ENCODE peak calls at places on chromosomes 6 and 20, in seven cellular contexts. G, N, I, U, J, D and F are unnamed samples. For H3K9me3 and H3K4me1, the result is how much of the 10 kb centered on the place peaks cover.

GRCh38 chr6:20952605-20953004 is 418.3 kb downstream of the CDKAL1 start:
- DNase-seq in N (no peak), U (peak), J (no peak), D (no peak), I (peak), G (no peak), F (no peak)

GRCh38 chr6:133503330-133503729 is 262.2 kb downstream of the EYA4 start:
- DNase-seq in G (no peak), I (no peak), N (no peak), U (peak), J (no peak), D (no peak), F (no peak)

GRCh38 chr6:85997206-85997605 is 354.5 kb upstream of the SYNCRIP start:
- DNase-seq in I (no peak), D (no peak), U (no peak), J (no peak), G (no peak), N (no peak), F (no peak)

GRCh38 chr6:34696189-34696738 is 303 bp downstream of the ILRUN start:
- DNase-seq in I (peak), N (no peak), G (peak), J (no peak), D (peak), U (peak), F (no peak)

GRCh38 chr20:6122873-6123649 is at the start of gene FERMT1:
- DNase-seq in N (no peak), I (peak), D (peak), J (no peak), U (peak), G (peak), F (no peak)

GRCh38 chr20:50303573-50304500 is 113.2 kb downstream of the CEBPB start:
- DNase-seq in G (peak), D (peak), N (no peak), I (peak), J (no peak), U (peak), F (no peak)

GRCh38 chr20:43681468-43681942 is 14.6 kb downstream of the MYBL2 start:
- DNase-seq in J (no peak), G (no peak), I (no peak), U (peak), N (no peak), D (no peak), F (no peak)

GRCh38 chr6:154602708-154603107 is 92.2 kb upstream of the CNKSR3 start:
- DNase-seq in J (no peak), U (no peak), D (no peak), G (no peak), N (no peak), I (no peak), F (no peak)

GRCh38 chr6:150418825-150419594 is 50.2 kb downstream of the IYD start:
- DNase-seq in N (no peak), G (peak), I (peak), U (peak), J (no peak), D (peak), F (no peak)

GRCh38 chr6:150417247-150417646 is 48.4 kb downstream of the IYD start:
- DNase-seq in I (no peak), N (no peak), D (no peak), U (no peak), J (no peak), G (no peak), F (no peak)

GRCh38 chr6:150420428-150420827 is 51.6 kb downstream of the IYD start:
- DNase-seq in G (no peak), I (no peak), U (no peak), N (no peak), D (no peak), J (no peak), F (no peak)

GRCh38 chr6:150416120-150416519 is 47.3 kb downstream of the IYD start:
- DNase-seq in D (no peak), G (no peak), U (no peak), I (no peak), J (no peak), N (no peak), F (no peak)

GRCh38 chr6:150417899-150418824 is 49.4 kb downstream of the IYD start:
- DNase-seq in N (no peak), G (peak), D (no peak), I (peak), U (peak), J (no peak), F (no peak)
- H3K4me3 ChIP-seq in N (peak), G (peak), D (peak), I (no peak), U (peak), J (peak), F (peak)

DNA sequence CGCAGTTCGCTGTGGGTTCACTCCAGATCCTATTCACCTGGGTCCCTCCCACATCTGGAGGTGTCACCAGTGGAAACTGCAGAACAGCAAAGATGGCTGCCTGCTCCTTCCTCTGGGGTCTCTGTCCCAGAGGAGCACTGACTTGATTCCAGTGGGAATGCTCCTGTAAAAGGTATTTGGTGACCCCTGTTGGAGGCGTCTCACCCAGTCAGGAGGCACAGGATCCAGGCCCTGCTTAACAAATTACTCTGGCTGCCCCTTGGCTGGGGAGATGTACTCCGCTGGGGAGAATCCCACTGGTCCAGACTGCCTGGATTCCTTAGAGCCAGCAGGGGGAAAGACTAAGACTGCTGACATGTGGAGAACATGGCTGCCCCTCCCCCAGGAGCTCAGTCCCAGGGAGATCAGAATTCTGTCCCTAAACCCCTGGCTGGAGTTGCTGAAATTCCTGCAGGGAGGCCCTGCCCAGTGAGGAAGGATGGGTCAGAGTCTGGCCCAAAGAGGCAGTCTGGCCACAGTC is 483.0 kb downstream of the CBLN4 start:
- DNase-seq in G (no peak), U (no peak), I (no peak), J (no peak), N (no peak), D (no peak), F (no peak)
- H3K9me3 ChIP-seq in G (under half), U (under half), I (under half), J (under half), N (under half), D (under half), F (under half)

GRCh38 chr6:106084106-106084963 is 1.8 kb upstream of the PRDM1 start:
- DNase-seq in U (peak), G (no peak), N (no peak), I (peak), J (no peak), D (no peak), F (no peak)
- H3K4me1 ChIP-seq in U (half or more), G (under half), N (under half), I (under half), J (half or more), D (under half), F (half or more)

DNA sequence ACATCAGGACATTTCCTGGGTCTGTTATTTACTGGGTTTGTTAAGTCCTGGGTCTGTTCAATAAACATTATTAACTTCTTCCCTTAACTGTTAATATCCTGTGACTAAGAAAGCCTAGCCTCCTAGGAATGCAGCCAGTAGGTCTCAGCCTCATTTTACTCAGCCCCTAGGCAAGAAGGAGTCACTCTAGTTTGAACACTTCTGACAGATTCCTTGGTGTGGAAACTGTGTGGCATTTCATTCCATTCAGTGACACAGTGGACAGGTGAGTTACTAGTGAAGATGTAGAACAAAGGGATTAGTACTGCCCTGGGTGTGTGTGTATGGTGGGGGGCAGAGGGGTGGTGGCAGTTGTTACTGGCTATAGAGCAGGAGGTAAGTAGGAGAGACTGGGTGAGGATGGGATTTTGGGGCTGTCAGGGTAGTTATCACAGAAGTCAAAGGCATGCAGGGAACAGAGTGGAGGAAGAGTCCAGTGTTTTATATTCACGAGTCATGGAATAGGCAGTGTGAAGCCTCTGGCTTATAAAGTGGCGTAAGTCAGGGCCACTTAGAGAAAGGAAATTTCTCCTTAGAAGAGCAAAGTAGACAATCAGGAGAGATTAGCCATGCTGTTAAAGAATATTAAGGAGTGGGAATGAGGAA is 28.4 kb downstream of the RNF182 start:
- DNase-seq in U (peak), J (no peak), N (no peak), D (no peak), G (no peak), I (no peak), F (no peak)
- H3K4me3 ChIP-seq in U (no peak), J (no peak), N (no peak), D (no peak), G (no peak), I (no peak), F (no peak)

DNA sequence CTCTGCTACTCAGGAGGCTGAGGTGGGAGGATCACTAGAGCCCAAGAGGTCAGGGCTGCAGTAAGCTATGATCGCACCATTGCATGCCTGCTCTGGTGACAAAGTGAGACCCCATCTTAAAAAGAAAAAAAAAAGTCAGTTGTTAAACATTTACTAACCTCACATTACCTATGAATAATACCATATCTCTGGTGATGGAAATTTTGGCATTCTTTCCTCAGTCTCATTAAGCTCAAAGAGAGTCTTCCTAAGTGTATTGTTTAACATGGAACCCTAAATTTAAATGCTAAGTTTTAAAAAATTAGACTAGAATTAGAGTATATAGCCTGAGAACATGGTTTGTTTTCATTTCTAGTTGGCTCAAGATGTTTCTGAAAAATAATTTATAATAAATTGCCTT is 11.3 kb upstream of the BFSP1 start:
- DNase-seq in D (no peak), N (no peak), I (no peak), G (no peak), J (no peak), U (peak), F (no peak)
- H3K9me3 ChIP-seq in D (under half), N (under half), I (under half), G (under half), J (under half), U (under half), F (under half)

GRCh38 chr20:35734374-35734773 is 7.7 kb downstream of the RBM39 start:
- DNase-seq in N (no peak), U (no peak), G (no peak), D (no peak), J (no peak), I (no peak), F (no peak)
- H3K4me1 ChIP-seq in N (half or more), U (half or more), G (half or more), D (half or more), J (under half), I (under half), F (half or more)

GRCh38 chr20:63009988-63010769 is 3.4 kb upstream of the BHLHE23 start:
- DNase-seq in U (no peak), G (no peak), I (no peak), N (no peak), D (no peak), J (peak), F (peak)

GRCh38 chr20:63007722-63008488 is 1.1 kb upstream of the BHLHE23 start:
- DNase-seq in N (no peak), D (no peak), G (no peak), I (no peak), U (no peak), J (no peak), F (no peak)

GRCh38 chr20:63008541-63009043 is 1.8 kb upstream of the BHLHE23 start:
- DNase-seq in I (no peak), N (no peak), D (no peak), U (no peak), J (no peak), G (no peak), F (no peak)

GRCh38 chr20:63007472-63007721 is 633 bp upstream of the BHLHE23 start:
- DNase-seq in J (no peak), N (no peak), U (no peak), I (no peak), D (no peak), G (no peak), F (no peak)

DNA sequence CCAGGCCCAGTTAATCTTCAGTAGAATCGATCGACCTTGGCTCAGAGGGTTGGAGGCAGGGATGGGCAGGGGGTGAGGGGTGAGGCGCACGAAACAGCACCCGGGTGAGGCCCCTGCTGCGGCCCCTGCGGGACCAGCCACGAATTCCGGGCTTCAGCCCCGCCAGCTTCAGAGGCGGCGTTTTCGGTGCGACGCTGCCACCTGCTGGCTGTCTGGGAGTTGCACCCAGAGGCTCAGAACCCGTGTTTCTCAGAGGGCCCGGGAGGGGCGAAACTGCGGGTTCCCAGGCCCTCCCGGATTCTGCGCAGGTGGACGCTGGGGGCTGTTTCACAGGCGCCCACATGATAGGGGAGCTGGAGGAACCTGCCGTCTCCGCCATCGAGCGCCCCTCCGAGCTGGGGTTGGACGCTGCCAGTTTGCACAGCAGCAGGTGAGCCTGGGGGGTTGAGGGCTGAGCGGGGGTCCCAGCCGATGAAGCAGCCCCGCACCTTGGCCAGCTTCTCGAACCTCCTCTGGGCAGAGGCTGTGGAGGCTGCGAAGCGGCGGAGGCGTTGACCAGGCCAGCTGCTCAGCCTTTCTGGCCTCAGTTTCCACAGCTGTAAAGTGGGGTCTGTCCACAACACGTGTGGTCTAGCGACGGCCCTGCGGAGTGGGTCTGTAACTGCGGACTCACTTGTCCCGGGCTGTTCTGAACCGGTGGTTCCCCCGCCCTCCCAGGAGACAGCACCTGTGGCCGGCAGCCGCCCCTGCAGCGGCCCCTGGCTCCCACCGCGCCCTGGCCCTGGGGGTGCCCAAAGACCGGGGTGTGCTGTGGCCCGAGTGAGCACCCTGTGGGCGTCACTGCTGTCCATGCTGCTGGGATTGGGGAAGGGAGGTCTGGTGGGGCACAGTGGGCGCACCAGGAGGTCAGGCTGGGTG is 2.5 kb upstream of the BHLHE23 start:
- DNase-seq in I (peak), D (peak), J (peak), G (peak), N (no peak), U (peak), F (peak)
- H3K4me3 ChIP-seq in I (no peak), D (no peak), J (peak), G (no peak), N (no peak), U (no peak), F (no peak)

DNA sequence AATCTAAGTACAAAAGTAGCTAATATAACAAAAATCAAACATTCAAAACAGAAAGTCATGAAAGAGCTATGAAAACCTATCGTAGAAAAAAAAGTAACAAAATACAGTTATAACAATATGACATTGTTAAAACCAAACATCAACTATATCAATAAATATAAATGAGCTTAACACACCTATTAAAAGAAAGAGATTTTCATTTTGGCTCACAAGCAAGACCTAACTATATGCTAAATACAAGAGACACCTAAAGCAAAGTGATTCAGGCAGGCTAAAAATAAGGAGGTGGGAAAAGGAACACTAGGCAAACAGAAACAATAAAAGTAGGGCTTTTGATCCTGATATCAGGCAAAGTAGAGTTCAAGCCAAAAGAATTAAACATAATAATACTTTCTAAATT is 13.5 kb downstream of the ZNF322 start:
- DNase-seq in G (no peak), J (no peak), U (no peak), I (no peak), D (no peak), N (no peak), F (no peak)
- H3K9me3 ChIP-seq in G (under half), J (under half), U (under half), I (under half), D (under half), N (under half), F (half or more)